ENCODE peak calls at places on chromosomes 6 and 20, in eight cellular contexts. One of them, this sample, is unnamed.

GRCh38 chr6:27706431-27706830 is 205.8 kb downstream of the OR2B2 start:
- DNase-seq in SIG-M5: no peak
- DNase-seq in endothelial cell of umbilical vein: no peak
- DNase-seq in neural crest cell: no peak
- DNase-seq in A673: no peak
- DNase-seq in left colon: no peak
- DNase-seq in AG20443: no peak
- DNase-seq in LoVo: no peak
- DNase-seq in this sample: no peak

GRCh38 chr6:138800377-138801150 is 4.7 kb downstream of the ECT2L start:
- DNase-seq in SIG-M5: no peak
- DNase-seq in endothelial cell of umbilical vein: no peak
- DNase-seq in neural crest cell: no peak
- DNase-seq in A673: peak
- DNase-seq in left colon: no peak
- DNase-seq in AG20443: no peak
- DNase-seq in LoVo: no peak
- DNase-seq in this sample: no peak

GRCh38 chr6:140992678-140993077 is 1140.0 kb upstream of the GJE1 start:
- DNase-seq in SIG-M5: no peak
- DNase-seq in endothelial cell of umbilical vein: no peak
- DNase-seq in neural crest cell: no peak
- DNase-seq in A673: no peak
- DNase-seq in left colon: no peak
- DNase-seq in AG20443: no peak
- DNase-seq in LoVo: no peak
- DNase-seq in this sample: no peak

GRCh38 chr20:48451401-48451800 is 376.4 kb downstream of the PREX1 start:
- DNase-seq in SIG-M5: no peak
- DNase-seq in endothelial cell of umbilical vein: no peak
- DNase-seq in neural crest cell: no peak
- DNase-seq in A673: no peak
- DNase-seq in left colon: no peak
- DNase-seq in AG20443: no peak
- DNase-seq in LoVo: no peak
- DNase-seq in this sample: no peak

GRCh38 chr6:146110990-146111389 is 82.1 kb downstream of the GRM1 start:
- DNase-seq in SIG-M5: no peak
- DNase-seq in endothelial cell of umbilical vein: no peak
- DNase-seq in neural crest cell: no peak
- DNase-seq in A673: no peak
- DNase-seq in left colon: no peak
- DNase-seq in AG20443: no peak
- DNase-seq in LoVo: no peak
- DNase-seq in this sample: no peak

GRCh38 chr6:15330174-15330934 is 84.5 kb downstream of the JARID2 start:
- DNase-seq in SIG-M5: no peak
- DNase-seq in endothelial cell of umbilical vein: peak
- DNase-seq in neural crest cell: no peak
- DNase-seq in A673: no peak
- DNase-seq in left colon: no peak
- DNase-seq in AG20443: no peak
- DNase-seq in LoVo: no peak
- DNase-seq in this sample: no peak

GRCh38 chr6:33961686-33962085 is 157.9 kb upstream of the MLN start:
- DNase-seq in SIG-M5: no peak
- DNase-seq in endothelial cell of umbilical vein: no peak
- DNase-seq in neural crest cell: no peak
- DNase-seq in A673: no peak
- DNase-seq in left colon: no peak
- DNase-seq in AG20443: no peak
- DNase-seq in LoVo: no peak
- DNase-seq in this sample: no peak

GRCh38 chr20:44566018-44566417 is 16.4 kb upstream of the PKIG start:
- DNase-seq in SIG-M5: no peak
- DNase-seq in endothelial cell of umbilical vein: no peak
- DNase-seq in neural crest cell: no peak
- DNase-seq in A673: no peak
- DNase-seq in left colon: no peak
- DNase-seq in AG20443: no peak
- DNase-seq in LoVo: no peak
- DNase-seq in this sample: no peak

GRCh38 chr6:135675862-135676261 is 175.6 kb upstream of the PDE7B start:
- DNase-seq in SIG-M5: no peak
- DNase-seq in endothelial cell of umbilical vein: peak
- DNase-seq in neural crest cell: peak
- DNase-seq in A673: peak
- DNase-seq in left colon: no peak
- DNase-seq in AG20443: no peak
- DNase-seq in LoVo: peak
- DNase-seq in this sample: no peak